ENCODE peak calls at places on chromosomes 12 and 14, in seven cellular contexts. V is stomach, R is tibial nerve, K is uterus, A is right lobe of liver, F is body of pancreas, J is K562. B is an unnamed sample.

GRCh38 chr14:32414808-32415255 is 85.7 kb downstream of the AKAP6 start:
- DNase-seq in V (no peak), R (no peak), K (no peak), A (no peak), F (no peak), J (no peak), B (no peak)

GRCh38 chr14:98181768-98182167 is 1090.2 kb downstream of the BCL11B start:
- DNase-seq in V (no peak), R (no peak), K (no peak), A (no peak), F (no peak), J (no peak), B (no peak)

GRCh38 chr12:82645414-82645813 is 41.3 kb upstream of the TMTC2 start:
- DNase-seq in V (no peak), R (no peak), K (no peak), A (no peak), F (no peak), J (no peak), B (no peak)

GRCh38 chr12:25546318-25546717 is 6.8 kb downstream of the LMNTD1 start:
- DNase-seq in V (no peak), R (no peak), K (no peak), A (no peak), F (no peak), J (no peak), B (no peak)

GRCh38 chr14:63901434-63902085 is 48.8 kb downstream of the SYNE2 start:
- DNase-seq in V (no peak), R (peak; percentile 61), K (no peak), A (no peak), F (no peak), J (no peak), B (no peak)

GRCh38 chr12:15698377-15698867 is 90.8 kb downstream of the EPS8 start:
- DNase-seq in V (no peak), R (peak; percentile 40), K (no peak), A (no peak), F (no peak), J (no peak), B (no peak)

GRCh38 chr12:97713972-97714588 is 251.5 kb downstream of the RMST start:
- DNase-seq in V (no peak), R (no peak), K (no peak), A (no peak), F (no peak), J (no peak), B (no peak)

GRCh38 chr12:1919763-1920162 is 1.3 kb upstream of the CACNA2D4 start:
- DNase-seq in V (no peak), R (no peak), K (no peak), A (no peak), F (no peak), J (peak; percentile 1), B (no peak)

GRCh38 chr14:60485600-60486251 is at the start of gene C14orf39:
- DNase-seq in V (no peak), R (no peak), K (no peak), A (no peak), F (no peak), J (peak; percentile 79), B (no peak)

GRCh38 chr12:67663121-67663520 is 14.6 kb downstream of the DYRK2 start:
- DNase-seq in V (no peak), R (no peak), K (no peak), A (no peak), F (no peak), J (no peak), B (no peak)

GRCh38 chr14:99136401-99136800 is 135.6 kb downstream of the BCL11B start:
- DNase-seq in V (peak; percentile 3), R (no peak), K (no peak), A (no peak), F (no peak), J (no peak), B (no peak)

GRCh38 chr14:34018564-34019244 is 67.8 kb upstream of the EGLN3 start:
- DNase-seq in V (no peak), R (peak; percentile 62), K (peak; percentile 45), A (no peak), F (no peak), J (no peak), B (no peak)

GRCh38 chr12:37546901-37547475 is 769.6 kb upstream of the ALG10B start:
- DNase-seq in V (no peak), R (no peak), K (no peak), A (no peak), F (no peak), J (no peak), B (no peak)

GRCh38 chr14:34699873-34700621 is 14.3 kb downstream of the CFL2 start:
- DNase-seq in V (no peak), R (no peak), K (no peak), A (no peak), F (no peak), J (no peak), B (no peak)

GRCh38 chr14:47567273-47567672 is 108.1 kb downstream of the MDGA2 start:
- DNase-seq in V (no peak), R (no peak), K (no peak), A (no peak), F (no peak), J (no peak), B (no peak)

GRCh38 chr12:122203301-122203967 is at the start of gene B3GNT4:
- DNase-seq in V (peak; percentile 72), R (no peak), K (no peak), A (peak; percentile 64), F (peak; percentile 73), J (peak; percentile 83), B (peak; percentile 65)

GRCh38 chr12:75480469-75480949 is at the start of gene GLIPR1:
- DNase-seq in V (peak; percentile 57), R (peak; percentile 76), K (peak; percentile 85), A (peak; percentile 50), F (peak; percentile 76), J (peak; percentile 13), B (peak; percentile 56)
- H3K27ac ChIP-seq in V (peak within 1 kb of the TSS; percentile 38), R (peak within 1 kb of the TSS; percentile 69), K (peak within 1 kb of the TSS; percentile 80), A (peak within 1 kb of the TSS; percentile 75), F (no peak within 1 kb of the TSS), J (peak within 1 kb of the TSS; percentile 61), B (peak within 1 kb of the TSS; percentile 57)

DNA sequence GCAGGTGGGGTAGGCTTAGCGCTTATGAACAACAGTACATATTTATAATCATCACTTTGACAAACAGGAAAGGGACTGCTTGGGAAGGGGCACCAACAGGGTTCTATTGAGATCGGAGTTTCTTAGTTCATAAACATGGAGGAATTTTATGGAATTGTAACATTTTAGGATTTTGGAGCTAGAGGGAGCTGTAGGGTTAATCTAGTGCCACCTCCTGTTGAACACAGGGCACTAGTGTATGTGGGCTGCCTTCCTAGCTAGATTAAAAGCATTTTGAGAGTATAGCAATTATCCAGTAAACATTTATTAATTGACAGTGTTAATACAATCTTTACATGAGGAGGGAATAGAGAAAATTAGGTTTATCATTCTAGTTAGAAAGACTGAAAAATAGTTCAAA is 23.1 kb upstream of the TBC1D30 start:
- DNase-seq in V (no peak), R (no peak), K (no peak), A (no peak), F (no peak), J (no peak), B (no peak)
- TF ChIP-seq CTCF in V (no peak), R (no peak), K (no peak), A (no peak), F (no peak), J (peak; percentile 39), B (no peak)

GRCh38 chr12:27709212-27709931 is 1.3 kb upstream of the MRPS35 start:
- DNase-seq in V (no peak), R (no peak), K (no peak), A (no peak), F (no peak), J (no peak), B (no peak)

GRCh38 chr12:27711312-27711682 is 665 bp downstream of the MRPS35 start:
- DNase-seq in V (no peak), R (no peak), K (no peak), A (no peak), F (no peak), J (peak; percentile 21), B (no peak)

GRCh38 chr12:27711957-27712356 is 1.3 kb downstream of the MRPS35 start:
- DNase-seq in V (no peak), R (no peak), K (no peak), A (no peak), F (no peak), J (no peak), B (no peak)

GRCh38 chr12:27709932-27710591 is 570 bp upstream of the MRPS35 start:
- DNase-seq in V (no peak), R (peak; percentile 9), K (peak; percentile 21), A (peak; percentile 24), F (peak; percentile 44), J (peak; percentile 12), B (peak; percentile 46)

DNA sequence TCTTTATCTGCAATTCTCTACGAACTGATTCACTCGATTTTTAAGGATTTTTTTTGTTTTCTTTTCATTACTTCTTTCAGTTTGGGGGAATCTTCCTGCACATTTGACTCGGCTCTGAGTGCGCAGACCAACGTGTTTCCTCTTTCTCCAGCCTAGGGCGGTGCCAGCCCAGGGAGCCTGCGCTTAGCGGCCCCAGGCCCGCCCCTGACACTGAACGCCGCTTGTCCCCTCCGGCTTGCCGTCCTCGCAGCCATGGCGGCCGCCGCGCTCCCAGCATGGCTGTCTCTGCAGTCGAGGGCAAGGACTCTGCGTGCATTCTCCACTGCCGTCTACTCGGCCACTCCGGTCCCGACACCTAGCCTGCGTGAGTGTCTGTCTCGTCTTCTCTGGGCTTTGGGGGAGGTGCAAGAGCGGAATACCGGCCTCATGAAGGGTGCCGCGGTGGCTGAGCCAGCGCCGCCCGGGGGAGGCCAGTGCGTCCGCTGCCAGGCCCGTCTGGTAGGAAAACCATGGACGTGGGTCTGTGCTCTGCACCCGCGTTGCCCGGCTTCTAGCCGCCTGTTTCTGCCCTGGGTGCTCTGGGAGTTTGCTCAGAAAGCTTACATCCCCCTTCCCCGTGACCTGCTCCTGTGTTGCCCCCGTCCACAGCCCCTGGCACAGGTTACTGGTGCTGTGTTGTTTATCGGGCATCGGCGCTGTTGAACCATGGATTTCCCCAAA is at the start of gene MRPS35:
- DNase-seq in V (peak; percentile 92), R (peak; percentile 88), K (peak; percentile 87), A (peak; percentile 93), F (peak; percentile 91), J (peak; percentile 83), B (peak; percentile 89)
- TF ChIP-seq POLR2A in V (no peak), R (peak; percentile 48), K (peak; percentile 67), A (peak; percentile 88), F (peak; percentile 88), J (peak; percentile 97), B (peak; percentile 55)

DNA sequence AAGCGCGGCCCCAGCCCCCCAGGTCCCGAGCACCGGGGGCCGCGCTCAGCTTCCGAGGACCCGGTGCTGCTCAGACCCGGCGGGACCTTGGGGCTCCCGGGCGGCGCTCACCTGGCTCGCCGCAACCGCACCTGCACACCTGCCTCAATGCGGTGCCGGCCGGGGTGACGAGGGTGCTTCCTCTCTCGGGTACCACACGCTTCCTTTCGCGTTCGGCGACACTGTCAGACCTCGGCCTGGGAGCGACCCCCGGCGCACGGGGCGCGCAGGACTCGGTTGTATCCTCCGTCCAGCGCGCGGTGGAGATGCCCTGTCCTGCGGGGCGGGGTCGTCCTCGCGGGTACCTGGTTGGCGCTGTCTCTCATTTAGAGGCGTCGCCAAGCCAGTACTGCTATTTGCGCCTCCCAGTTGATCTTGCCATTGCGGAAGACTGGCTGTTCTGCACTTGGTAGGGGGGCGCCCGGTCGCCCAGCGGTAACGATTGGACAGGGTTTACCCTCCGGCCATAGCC is 718 bp downstream of the PACS2 start:
- DNase-seq in V (peak; percentile 44), R (no peak), K (no peak), A (peak; percentile 55), F (peak; percentile 64), J (no peak), B (peak; percentile 29)
- H3K27ac ChIP-seq in V (peak overlapping the region; percentile 84), R (peak overlapping the region; percentile 72), K (peak overlapping the region; percentile 80), A (no peak overlapping the region), F (peak overlapping the region; percentile 63), J (no peak overlapping the region), B (peak overlapping the region; percentile 81)

B was measured in prostate gland.